ENCODE peak calls at places on chromosomes 3 and 15, in five cellular contexts. P is aorta, F is A172, V is epithelial cell of prostate, I is foreskin fibroblast. Q is an unnamed sample.

GRCh38 chr15:39320355-39320754 is 260.5 kb upstream of the THBS1 start:
- DNase-seq in P (no peak), F (no peak), V (no peak), I (no peak), Q (no peak)

GRCh38 chr15:85603703-85604102 is 191.0 kb downstream of the KLHL25 start:
- DNase-seq in P (no peak), F (no peak), V (no peak), I (no peak), Q (no peak)

GRCh38 chr3:178703268-178703975 is 167.2 kb downstream of the KCNMB2 start:
- DNase-seq in P (no peak), F (peak), V (peak), I (peak), Q (no peak)

GRCh38 chr15:31269961-31270575 is 56.6 kb upstream of the KLF13 start:
- DNase-seq in P (no peak), F (no peak), V (no peak), I (no peak), Q (peak)

GRCh38 chr3:160449660-160450598 is at the start of gene TRIM59:
- DNase-seq in P (peak), F (peak), V (peak), I (peak), Q (peak)

GRCh38 chr3:129282727-129283327 is 4.2 kb downstream of the HMCES start:
- DNase-seq in P (no peak), F (no peak), V (no peak), I (no peak), Q (no peak)

GRCh38 chr3:42666577-42666998 is 13.1 kb downstream of the ZBTB47 start:
- DNase-seq in P (no peak), F (no peak), V (no peak), I (no peak), Q (no peak)

GRCh38 chr15:80323285-80323684 is 71.3 kb upstream of the CTXND1 start:
- DNase-seq in P (no peak), F (no peak), V (no peak), I (no peak), Q (no peak)

GRCh38 chr15:30063829-30064559 is 18.8 kb upstream of the GOLGA8J start:
- DNase-seq in P (no peak), F (no peak), V (no peak), I (no peak), Q (no peak)

GRCh38 chr3:34106879-34107278 is 308.4 kb downstream of the PDCD6IP start:
- DNase-seq in P (no peak), F (peak), V (no peak), I (no peak), Q (peak)

GRCh38 chr3:156307704-156308103 is 187.3 kb downstream of the KCNAB1 start:
- DNase-seq in P (peak), F (peak), V (no peak), I (peak), Q (no peak)

GRCh38 chr3:182644800-182645433 is 148.4 kb upstream of the ATP11B start:
- DNase-seq in P (no peak), F (no peak), V (peak), I (no peak), Q (no peak)

Q was measured in prostate gland.